ENCODE peak calls at places on chromosomes 16 and 17, in ten cellular contexts. One of them, this sample, is unnamed.

GRCh38 chr16:71467810-71468209 is 5.8 kb upstream of the ZNF23 start:
- DNase-seq in GM13977: peak
- DNase-seq in keratinocyte: no peak
- DNase-seq in AG04450: no peak
- DNase-seq in ovary: peak
- DNase-seq in A549: no peak
- DNase-seq in fibroblast of mammary gland: no peak
- DNase-seq in sigmoid colon: no peak
- DNase-seq in upper lobe of right lung: no peak
- DNase-seq in nephron progenitor cell: peak
- DNase-seq in this sample: peak

GRCh38 chr16:12089492-12090161 is 113.1 kb downstream of the SNX29 start:
- DNase-seq in GM13977: peak
- DNase-seq in keratinocyte: no peak
- DNase-seq in AG04450: peak
- DNase-seq in ovary: peak
- DNase-seq in A549: no peak
- DNase-seq in fibroblast of mammary gland: peak
- DNase-seq in sigmoid colon: peak
- DNase-seq in upper lobe of right lung: peak
- DNase-seq in nephron progenitor cell: peak
- DNase-seq in this sample: no peak

GRCh38 chr17:15954222-15954621 is 9.3 kb downstream of the ADORA2B start:
- DNase-seq in GM13977: no peak
- DNase-seq in keratinocyte: peak
- DNase-seq in AG04450: peak
- DNase-seq in ovary: no peak
- DNase-seq in A549: peak
- DNase-seq in fibroblast of mammary gland: peak
- DNase-seq in sigmoid colon: peak
- DNase-seq in upper lobe of right lung: no peak
- DNase-seq in nephron progenitor cell: no peak
- DNase-seq in this sample: peak

GRCh38 chr16:5979905-5980550 is 882.4 kb upstream of the EEF2KMT start:
- DNase-seq in GM13977: no peak
- DNase-seq in keratinocyte: no peak
- DNase-seq in AG04450: no peak
- DNase-seq in ovary: no peak
- DNase-seq in A549: no peak
- DNase-seq in fibroblast of mammary gland: no peak
- DNase-seq in sigmoid colon: no peak
- DNase-seq in upper lobe of right lung: no peak
- DNase-seq in nephron progenitor cell: peak
- DNase-seq in this sample: no peak

GRCh38 chr17:15106540-15106939 is 158.6 kb downstream of the PMP22 start:
- DNase-seq in GM13977: no peak
- DNase-seq in keratinocyte: peak
- DNase-seq in AG04450: no peak
- DNase-seq in ovary: no peak
- DNase-seq in A549: peak
- DNase-seq in fibroblast of mammary gland: peak
- DNase-seq in sigmoid colon: no peak
- DNase-seq in upper lobe of right lung: no peak
- DNase-seq in nephron progenitor cell: no peak
- DNase-seq in this sample: peak

GRCh38 chr16:49876716-49877129 is 20.8 kb upstream of the ZNF423 start:
- DNase-seq in GM13977: peak
- DNase-seq in keratinocyte: no peak
- DNase-seq in AG04450: no peak
- DNase-seq in ovary: peak
- DNase-seq in A549: peak
- DNase-seq in fibroblast of mammary gland: no peak
- DNase-seq in sigmoid colon: peak
- DNase-seq in upper lobe of right lung: peak
- DNase-seq in nephron progenitor cell: peak
- DNase-seq in this sample: peak

GRCh38 chr16:26491962-26492361 is 574.8 kb upstream of the C16orf82 start:
- DNase-seq in GM13977: no peak
- DNase-seq in keratinocyte: no peak
- DNase-seq in AG04450: no peak
- DNase-seq in ovary: no peak
- DNase-seq in A549: no peak
- DNase-seq in fibroblast of mammary gland: no peak
- DNase-seq in sigmoid colon: no peak
- DNase-seq in upper lobe of right lung: no peak
- DNase-seq in nephron progenitor cell: no peak
- DNase-seq in this sample: no peak

GRCh38 chr17:83132251-83133081 is 53.1 kb downstream of the METRNL start:
- DNase-seq in GM13977: no peak
- DNase-seq in keratinocyte: no peak
- DNase-seq in AG04450: no peak
- DNase-seq in ovary: peak
- DNase-seq in A549: no peak
- DNase-seq in fibroblast of mammary gland: no peak
- DNase-seq in sigmoid colon: peak
- DNase-seq in upper lobe of right lung: peak
- DNase-seq in nephron progenitor cell: no peak
- DNase-seq in this sample: no peak

GRCh38 chr17:42577532-42578281 is at the start of gene PSMC3IP:
- DNase-seq in GM13977: peak
- DNase-seq in keratinocyte: peak
- DNase-seq in AG04450: peak
- DNase-seq in ovary: peak
- DNase-seq in A549: peak
- DNase-seq in fibroblast of mammary gland: peak
- DNase-seq in sigmoid colon: peak
- DNase-seq in upper lobe of right lung: peak
- DNase-seq in nephron progenitor cell: peak
- DNase-seq in this sample: peak

GRCh38 chr16:4123617-4124300 is 7.5 kb upstream of the ADCY9 start:
- DNase-seq in GM13977: no peak
- DNase-seq in keratinocyte: no peak
- DNase-seq in AG04450: peak
- DNase-seq in ovary: no peak
- DNase-seq in A549: no peak
- DNase-seq in fibroblast of mammary gland: peak
- DNase-seq in sigmoid colon: no peak
- DNase-seq in upper lobe of right lung: no peak
- DNase-seq in nephron progenitor cell: no peak
- DNase-seq in this sample: peak

GRCh38 chr16:10895053-10895946 is 18.3 kb downstream of the CIITA start:
- DNase-seq in GM13977: no peak
- DNase-seq in keratinocyte: no peak
- DNase-seq in AG04450: no peak
- DNase-seq in ovary: peak
- DNase-seq in A549: peak
- DNase-seq in fibroblast of mammary gland: peak
- DNase-seq in sigmoid colon: no peak
- DNase-seq in upper lobe of right lung: no peak
- DNase-seq in nephron progenitor cell: peak
- DNase-seq in this sample: peak

DNA sequence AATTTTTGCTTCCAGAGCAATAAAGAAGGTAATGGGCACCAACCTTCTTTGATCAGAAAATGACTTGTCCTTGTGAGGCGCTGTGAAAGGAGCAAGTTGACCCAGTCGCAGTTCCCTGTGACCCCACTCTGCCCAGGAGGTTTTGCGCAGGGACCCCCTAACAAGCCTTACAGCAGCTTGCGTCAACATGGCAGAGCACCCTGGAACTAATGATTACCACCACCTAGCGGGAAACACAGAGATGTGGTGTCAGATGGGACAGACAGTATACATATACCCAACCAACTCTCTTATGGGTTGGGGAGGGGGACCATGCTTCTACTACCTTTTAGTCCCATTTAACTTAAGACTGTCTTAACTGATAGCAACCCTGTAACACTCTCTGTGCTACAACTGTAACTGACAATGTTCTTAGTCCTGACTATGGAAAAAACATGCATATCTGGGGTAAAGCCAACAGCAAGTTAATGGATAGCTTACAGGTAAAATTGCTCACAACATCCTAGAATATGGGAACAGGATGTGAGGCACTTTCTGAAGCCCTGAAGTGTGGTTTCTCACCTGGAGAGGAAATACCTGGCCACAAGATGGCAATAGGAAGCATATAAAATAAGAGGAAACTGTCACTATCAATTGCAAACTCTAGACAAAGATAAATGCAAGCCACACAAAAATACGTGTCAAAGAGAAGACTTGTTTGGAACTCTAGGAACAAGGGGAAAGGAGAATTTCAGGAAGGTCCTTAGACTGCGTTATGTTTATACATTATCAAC is 3.0 kb downstream of the KARS1 start:
- DNase-seq in GM13977: no peak
- DNase-seq in keratinocyte: no peak
- DNase-seq in AG04450: no peak
- DNase-seq in ovary: no peak
- DNase-seq in A549: no peak
- DNase-seq in fibroblast of mammary gland: no peak
- DNase-seq in sigmoid colon: no peak
- DNase-seq in upper lobe of right lung: no peak
- DNase-seq in nephron progenitor cell: no peak
- DNase-seq in this sample: peak
- TF ChIP-seq CTCF in GM13977: peak
- TF ChIP-seq CTCF in keratinocyte: peak
- TF ChIP-seq CTCF in AG04450: no peak
- TF ChIP-seq CTCF in ovary: no peak
- TF ChIP-seq CTCF in A549: no peak
- TF ChIP-seq CTCF in fibroblast of mammary gland: no peak
- TF ChIP-seq CTCF in sigmoid colon: no peak
- TF ChIP-seq CTCF in upper lobe of right lung: no peak
- TF ChIP-seq CTCF in nephron progenitor cell: no peak
- TF ChIP-seq CTCF in this sample: peak

GRCh38 chr16:85027968-85028637 is 508 bp downstream of the KIAA0513 start:
- DNase-seq in GM13977: peak
- DNase-seq in keratinocyte: no peak
- DNase-seq in AG04450: no peak
- DNase-seq in ovary: no peak
- DNase-seq in A549: no peak
- DNase-seq in fibroblast of mammary gland: no peak
- DNase-seq in sigmoid colon: no peak
- DNase-seq in upper lobe of right lung: peak
- DNase-seq in nephron progenitor cell: no peak
- DNase-seq in this sample: no peak
- TF ChIP-seq CTCF in GM13977: peak
- TF ChIP-seq CTCF in keratinocyte: no peak
- TF ChIP-seq CTCF in AG04450: peak
- TF ChIP-seq CTCF in ovary: no peak
- TF ChIP-seq CTCF in A549: no peak
- TF ChIP-seq CTCF in fibroblast of mammary gland: no peak
- TF ChIP-seq CTCF in sigmoid colon: peak
- TF ChIP-seq CTCF in upper lobe of right lung: peak
- TF ChIP-seq CTCF in nephron progenitor cell: no peak
- TF ChIP-seq CTCF in this sample: peak

GRCh38 chr17:10556301-10557005 is 7.0 kb upstream of the MYH2 start:
- DNase-seq in GM13977: no peak
- DNase-seq in keratinocyte: no peak
- DNase-seq in AG04450: no peak
- DNase-seq in ovary: no peak
- DNase-seq in A549: no peak
- DNase-seq in fibroblast of mammary gland: peak
- DNase-seq in sigmoid colon: no peak
- DNase-seq in upper lobe of right lung: no peak
- DNase-seq in nephron progenitor cell: no peak
- DNase-seq in this sample: no peak

GRCh38 chr17:10558049-10558448 is 8.6 kb upstream of the MYH2 start:
- DNase-seq in GM13977: no peak
- DNase-seq in keratinocyte: no peak
- DNase-seq in AG04450: no peak
- DNase-seq in ovary: no peak
- DNase-seq in A549: no peak
- DNase-seq in fibroblast of mammary gland: no peak
- DNase-seq in sigmoid colon: no peak
- DNase-seq in upper lobe of right lung: no peak
- DNase-seq in nephron progenitor cell: no peak
- DNase-seq in this sample: no peak

GRCh38 chr17:10557422-10557821 is 8.0 kb upstream of the MYH2 start:
- DNase-seq in GM13977: no peak
- DNase-seq in keratinocyte: no peak
- DNase-seq in AG04450: no peak
- DNase-seq in ovary: no peak
- DNase-seq in A549: no peak
- DNase-seq in fibroblast of mammary gland: peak
- DNase-seq in sigmoid colon: no peak
- DNase-seq in upper lobe of right lung: no peak
- DNase-seq in nephron progenitor cell: no peak
- DNase-seq in this sample: no peak
- TF ChIP-seq CTCF in GM13977: no peak
- TF ChIP-seq CTCF in keratinocyte: no peak
- TF ChIP-seq CTCF in AG04450: no peak
- TF ChIP-seq CTCF in ovary: no peak
- TF ChIP-seq CTCF in A549: no peak
- TF ChIP-seq CTCF in fibroblast of mammary gland: no peak
- TF ChIP-seq CTCF in sigmoid colon: no peak
- TF ChIP-seq CTCF in upper lobe of right lung: no peak
- TF ChIP-seq CTCF in nephron progenitor cell: no peak
- TF ChIP-seq CTCF in this sample: no peak

DNA sequence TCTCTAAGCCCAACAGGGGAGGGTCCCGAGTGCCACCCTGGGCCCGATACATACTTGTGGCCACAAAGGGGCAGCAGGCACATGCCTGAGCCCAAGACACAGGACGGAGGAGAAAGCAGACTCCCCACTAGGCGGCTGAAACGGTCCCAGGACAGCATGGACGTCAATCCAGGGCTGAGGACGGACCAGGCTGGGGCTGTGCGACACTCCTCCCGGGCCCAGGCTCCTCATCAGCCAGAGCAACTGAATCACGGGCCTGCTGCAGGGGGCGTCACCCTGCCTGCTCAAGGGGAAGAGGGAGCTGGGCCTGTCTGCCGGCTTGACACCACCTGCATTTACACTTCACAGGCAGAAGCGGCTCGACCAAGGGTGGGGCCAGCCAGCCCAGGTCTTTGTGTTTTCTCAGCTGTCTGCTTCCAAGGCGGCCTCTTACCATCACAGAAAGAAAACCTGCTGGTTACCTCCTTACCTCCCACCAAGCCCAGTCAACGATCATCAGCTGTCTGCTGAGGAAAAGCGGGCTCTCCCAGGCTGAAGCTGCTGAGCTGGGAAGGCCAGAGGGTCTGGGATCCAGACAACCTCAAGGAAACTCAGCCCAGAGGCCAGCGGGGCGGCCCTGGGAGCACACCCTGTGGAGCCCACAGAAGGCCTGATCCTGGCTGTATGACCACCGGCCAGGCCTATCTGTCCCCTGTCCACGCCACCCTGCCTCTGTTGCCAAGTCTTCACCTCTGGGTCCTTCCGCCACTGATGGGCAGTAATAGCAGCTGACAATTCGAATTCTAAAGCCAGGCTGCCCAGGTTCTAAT is 26.4 kb downstream of the KIFC3 start:
- DNase-seq in GM13977: no peak
- DNase-seq in keratinocyte: no peak
- DNase-seq in AG04450: no peak
- DNase-seq in ovary: no peak
- DNase-seq in A549: no peak
- DNase-seq in fibroblast of mammary gland: no peak
- DNase-seq in sigmoid colon: no peak
- DNase-seq in upper lobe of right lung: no peak
- DNase-seq in nephron progenitor cell: peak
- DNase-seq in this sample: no peak
- TF ChIP-seq CTCF in GM13977: peak
- TF ChIP-seq CTCF in keratinocyte: no peak
- TF ChIP-seq CTCF in AG04450: peak
- TF ChIP-seq CTCF in ovary: no peak
- TF ChIP-seq CTCF in A549: no peak
- TF ChIP-seq CTCF in fibroblast of mammary gland: no peak
- TF ChIP-seq CTCF in sigmoid colon: no peak
- TF ChIP-seq CTCF in upper lobe of right lung: no peak
- TF ChIP-seq CTCF in nephron progenitor cell: peak
- TF ChIP-seq CTCF in this sample: peak

GRCh38 chr16:89525146-89525913 is 17.1 kb downstream of the SPG7 start:
- DNase-seq in GM13977: peak
- DNase-seq in keratinocyte: no peak
- DNase-seq in AG04450: no peak
- DNase-seq in ovary: no peak
- DNase-seq in A549: no peak
- DNase-seq in fibroblast of mammary gland: no peak
- DNase-seq in sigmoid colon: no peak
- DNase-seq in upper lobe of right lung: no peak
- DNase-seq in nephron progenitor cell: no peak
- DNase-seq in this sample: no peak
- TF ChIP-seq CTCF in GM13977: peak
- TF ChIP-seq CTCF in keratinocyte: no peak
- TF ChIP-seq CTCF in AG04450: no peak
- TF ChIP-seq CTCF in ovary: no peak
- TF ChIP-seq CTCF in A549: no peak
- TF ChIP-seq CTCF in fibroblast of mammary gland: no peak
- TF ChIP-seq CTCF in sigmoid colon: no peak
- TF ChIP-seq CTCF in upper lobe of right lung: no peak
- TF ChIP-seq CTCF in nephron progenitor cell: no peak
- TF ChIP-seq CTCF in this sample: no peak

This sample was measured in PC-3.